ENCODE peak calls at places on chromosomes 1 and 21, in seven cellular contexts. P is SW480, C is EL, N is lung microvascular endothelial cell, X is sigmoid colon, M is hippocampal formation, K is Panc1. I is an unnamed sample.

GRCh38 chr1:218717611-218718010 is 372.5 kb downstream of the TGFB2 start:
- DNase-seq in M (no peak), K (no peak), P (no peak), N (peak), X (no peak), C (peak), I (peak)

GRCh38 chr1:30060738-30061137 is 662.6 kb downstream of the MATN1 start:
- DNase-seq in M (no peak), K (no peak), N (no peak), X (no peak), P (no peak), C (no peak), I (no peak)

GRCh38 chr1:119080586-119080985 is 59.9 kb downstream of the WARS2 start:
- DNase-seq in M (no peak), P (peak), X (peak), K (no peak), N (peak), C (peak), I (peak)

GRCh38 chr1:214164157-214164556 is 116.8 kb upstream of the SMYD2 start:
- DNase-seq in N (no peak), X (no peak), C (no peak), P (no peak), M (no peak), K (no peak), I (no peak)

GRCh38 chr21:42403611-42404231 is at the start of gene UBASH3A:
- DNase-seq in X (peak), M (no peak), C (no peak), P (no peak), K (no peak), N (no peak), I (no peak)

GRCh38 chr1:115193429-115193828 is 104.1 kb upstream of the TSPAN2 start:
- DNase-seq in X (no peak), P (no peak), C (no peak), N (no peak), K (no peak), M (no peak), I (no peak)

GRCh38 chr1:229689915-229690314 is 63.9 kb downstream of the URB2 start:
- DNase-seq in K (no peak), C (no peak), M (no peak), N (no peak), X (no peak), P (no peak), I (no peak)

GRCh38 chr1:41382531-41383090 is 21.4 kb downstream of the FOXO6 start:
- DNase-seq in M (no peak), C (peak), P (peak), X (peak), K (no peak), N (peak), I (peak)

GRCh38 chr1:157241185-157241538 is 103.0 kb upstream of the ETV3 start:
- DNase-seq in N (no peak), K (no peak), X (no peak), M (no peak), P (no peak), C (no peak), I (no peak)

GRCh38 chr1:46556822-46557221 is 5.4 kb upstream of the KNCN start:
- DNase-seq in M (no peak), P (peak), C (peak), K (no peak), N (peak), X (no peak), I (peak)

GRCh38 chr1:168932539-168932938 is 174.0 kb upstream of the ATP1B1 start:
- DNase-seq in X (no peak), N (peak), M (no peak), P (no peak), K (peak), C (no peak), I (no peak)

GRCh38 chr1:9289090-9289534 is 3.6 kb upstream of the SPSB1 start:
- DNase-seq in K (peak), X (peak), N (peak), M (no peak), C (peak), P (peak), I (peak)

GRCh38 chr1:169722784-169723183 is 11.1 kb downstream of the SELE start:
- DNase-seq in P (no peak), X (no peak), N (no peak), C (no peak), K (no peak), M (no peak), I (no peak)

GRCh38 chr21:34640858-34641257 is 25.9 kb upstream of the RCAN1 start:
- DNase-seq in C (peak), M (no peak), P (peak), N (peak), X (no peak), K (no peak), I (peak)

GRCh38 chr1:111603979-111604378 is 15.6 kb upstream of the RAP1A start:
- DNase-seq in M (no peak), K (no peak), C (no peak), X (peak), N (no peak), P (no peak), I (no peak)

GRCh38 chr1:185939142-185939541 is 205.0 kb downstream of the HMCN1 start:
- DNase-seq in M (no peak), X (no peak), N (no peak), K (no peak), P (peak), C (peak), I (no peak)

GRCh38 chr1:211493133-211493864 is 1.3 kb upstream of the RD3 start:
- DNase-seq in K (no peak), X (peak), N (no peak), M (no peak), P (no peak), C (no peak), I (no peak)

GRCh38 chr1:105686026-105686425 is 1370.4 kb upstream of the PRMT6 start:
- DNase-seq in M (no peak), X (no peak), K (no peak), N (no peak), C (no peak), P (no peak), I (no peak)

GRCh38 chr1:218742478-218743260 is 397.5 kb downstream of the TGFB2 start:
- DNase-seq in M (no peak), C (no peak), X (no peak), N (peak), P (no peak), K (no peak), I (no peak)

GRCh38 chr1:247747616-247748015 is 325 bp downstream of the OR14A2 start:
- DNase-seq in P (no peak), C (peak), X (no peak), M (no peak), N (no peak), K (no peak), I (no peak)

GRCh38 chr1:227792216-227793078 is 23.0 kb upstream of the PRSS38 start:
- DNase-seq in K (no peak), N (no peak), C (no peak), P (no peak), X (no peak), M (no peak), I (no peak)

GRCh38 chr21:37005548-37006242 is 807 bp upstream of the RIPPLY3 start:
- DNase-seq in N (no peak), X (no peak), M (no peak), P (no peak), C (no peak), K (no peak), I (no peak)

GRCh38 chr1:44019398-44020044 is 11.7 kb downstream of the SLC6A9 start:
- DNase-seq in K (no peak), M (peak), P (no peak), X (no peak), C (no peak), N (no peak), I (no peak)

GRCh38 chr1:94384485-94385353 is 33.5 kb upstream of the ABCD3 start:
- DNase-seq in X (no peak), K (no peak), P (peak), M (no peak), C (no peak), N (peak), I (no peak)

GRCh38 chr1:45752014-45752413 is 1.6 kb upstream of the IPP start:
- DNase-seq in K (no peak), M (no peak), P (no peak), N (no peak), C (no peak), X (no peak), I (no peak)

GRCh38 chr1:51311826-51312225 is 18.5 kb downstream of the TTC39A start:
- DNase-seq in C (no peak), N (no peak), X (no peak), P (no peak), M (no peak), K (no peak), I (no peak)

GRCh38 chr21:42785666-42786427 is 93.5 kb downstream of the WDR4 start:
- DNase-seq in M (no peak), P (no peak), C (no peak), N (no peak), K (no peak), X (no peak), I (no peak)

GRCh38 chr1:227787513-227788278 is 27.8 kb upstream of the PRSS38 start:
- DNase-seq in M (peak), P (peak), K (peak), C (peak), N (peak), X (peak), I (peak)

GRCh38 chr1:10508511-10508951 is 33.8 kb downstream of the PEX14 start:
- DNase-seq in K (no peak), P (peak), M (no peak), C (peak), X (peak), N (no peak), I (peak)

GRCh38 chr1:88983791-88984552 is 8.5 kb downstream of the KYAT3 start:
- DNase-seq in M (peak), C (peak), P (peak), X (no peak), N (peak), K (peak), I (peak)

GRCh38 chr21:32336711-32337110 is 38.1 kb downstream of the MRAP start:
- DNase-seq in C (peak), P (no peak), N (peak), X (no peak), M (peak), K (no peak), I (peak)

GRCh38 chr1:170200665-170201397 is 55.1 kb downstream of the NTMT2 start:
- DNase-seq in X (no peak), M (no peak), C (no peak), K (no peak), N (no peak), P (no peak), I (peak)

GRCh38 chr1:158285756-158286241 is 3.9 kb upstream of the CD1C start:
- DNase-seq in M (peak), X (peak), N (peak), P (no peak), C (peak), K (no peak), I (no peak)

GRCh38 chr21:34687065-34687464 is 18.3 kb downstream of the CLIC6 start:
- DNase-seq in M (no peak), C (no peak), N (no peak), K (no peak), P (no peak), X (no peak), I (peak)